ENCODE peak calls at places on chromosomes 16 and 17, in nine cellular contexts. One of them, this sample, is unnamed.

GRCh38 chr16:47136101-47136820 is 7.5 kb downstream of the NETO2 start:
- DNase-seq in NCI-H2081 treated with DMSO at 0.1 percent for 48 hours: no peak
- DNase-seq in COR-L47: no peak
- DNase-seq in pons: no peak
- DNase-seq in NCI-H1436: no peak
- DNase-seq in non-pigmented ciliary epithelial cell: no peak
- DNase-seq in stimulated activated CD4-positive, alpha-beta T cell treated with anti-CD3 and anti-CD28 coated beads, Interleukin-4, amount 100 ng/mL, for 4 hours: no peak
- DNase-seq in Right ventricle myocardium superior: no peak
- DNase-seq in RWPE1: peak
- DNase-seq in this sample: no peak

GRCh38 chr17:80198144-80198661 is 21.9 kb downstream of the SGSH start:
- DNase-seq in RWPE1: no peak
- DNase-seq in COR-L47: no peak
- DNase-seq in NCI-H2081 treated with DMSO at 0.1 percent for 48 hours: no peak
- DNase-seq in Right ventricle myocardium superior: no peak
- DNase-seq in NCI-H1436: no peak
- DNase-seq in non-pigmented ciliary epithelial cell: no peak
- DNase-seq in pons: no peak
- DNase-seq in stimulated activated CD4-positive, alpha-beta T cell treated with anti-CD3 and anti-CD28 coated beads, Interleukin-4, amount 100 ng/mL, for 4 hours: no peak
- DNase-seq in this sample: peak

GRCh38 chr16:26554030-26554429 is 512.7 kb upstream of the C16orf82 start:
- DNase-seq in NCI-H1436: no peak
- DNase-seq in pons: no peak
- DNase-seq in RWPE1: no peak
- DNase-seq in COR-L47: no peak
- DNase-seq in Right ventricle myocardium superior: no peak
- DNase-seq in NCI-H2081 treated with DMSO at 0.1 percent for 48 hours: no peak
- DNase-seq in non-pigmented ciliary epithelial cell: no peak
- DNase-seq in stimulated activated CD4-positive, alpha-beta T cell treated with anti-CD3 and anti-CD28 coated beads, Interleukin-4, amount 100 ng/mL, for 4 hours: no peak
- DNase-seq in this sample: no peak

GRCh38 chr17:45896803-45897693 is 2.7 kb downstream of the MAPT start:
- DNase-seq in Right ventricle myocardium superior: no peak
- DNase-seq in COR-L47: peak
- DNase-seq in NCI-H1436: peak
- DNase-seq in RWPE1: no peak
- DNase-seq in non-pigmented ciliary epithelial cell: no peak
- DNase-seq in NCI-H2081 treated with DMSO at 0.1 percent for 48 hours: no peak
- DNase-seq in pons: no peak
- DNase-seq in stimulated activated CD4-positive, alpha-beta T cell treated with anti-CD3 and anti-CD28 coated beads, Interleukin-4, amount 100 ng/mL, for 4 hours: no peak
- DNase-seq in this sample: no peak

GRCh38 chr17:32302037-32302436 is 36.4 kb downstream of the RHBDL3 start:
- DNase-seq in non-pigmented ciliary epithelial cell: no peak
- DNase-seq in NCI-H2081 treated with DMSO at 0.1 percent for 48 hours: no peak
- DNase-seq in RWPE1: no peak
- DNase-seq in stimulated activated CD4-positive, alpha-beta T cell treated with anti-CD3 and anti-CD28 coated beads, Interleukin-4, amount 100 ng/mL, for 4 hours: no peak
- DNase-seq in COR-L47: peak
- DNase-seq in NCI-H1436: no peak
- DNase-seq in pons: no peak
- DNase-seq in Right ventricle myocardium superior: no peak
- DNase-seq in this sample: no peak

GRCh38 chr17:17358866-17359265 is 55.7 kb downstream of the NT5M start:
- DNase-seq in NCI-H1436: no peak
- DNase-seq in pons: no peak
- DNase-seq in COR-L47: no peak
- DNase-seq in non-pigmented ciliary epithelial cell: no peak
- DNase-seq in NCI-H2081 treated with DMSO at 0.1 percent for 48 hours: no peak
- DNase-seq in stimulated activated CD4-positive, alpha-beta T cell treated with anti-CD3 and anti-CD28 coated beads, Interleukin-4, amount 100 ng/mL, for 4 hours: no peak
- DNase-seq in RWPE1: no peak
- DNase-seq in Right ventricle myocardium superior: no peak
- DNase-seq in this sample: peak

GRCh38 chr17:57145347-57145746 is 60.3 kb downstream of the AKAP1 start:
- DNase-seq in Right ventricle myocardium superior: no peak
- DNase-seq in stimulated activated CD4-positive, alpha-beta T cell treated with anti-CD3 and anti-CD28 coated beads, Interleukin-4, amount 100 ng/mL, for 4 hours: no peak
- DNase-seq in RWPE1: no peak
- DNase-seq in COR-L47: no peak
- DNase-seq in non-pigmented ciliary epithelial cell: no peak
- DNase-seq in NCI-H2081 treated with DMSO at 0.1 percent for 48 hours: no peak
- DNase-seq in NCI-H1436: no peak
- DNase-seq in pons: no peak
- DNase-seq in this sample: no peak

GRCh38 chr17:17975441-17975840 is 2.8 kb downstream of the DRC3 start:
- DNase-seq in RWPE1: no peak
- DNase-seq in non-pigmented ciliary epithelial cell: no peak
- DNase-seq in stimulated activated CD4-positive, alpha-beta T cell treated with anti-CD3 and anti-CD28 coated beads, Interleukin-4, amount 100 ng/mL, for 4 hours: no peak
- DNase-seq in NCI-H1436: no peak
- DNase-seq in pons: no peak
- DNase-seq in COR-L47: no peak
- DNase-seq in Right ventricle myocardium superior: no peak
- DNase-seq in NCI-H2081 treated with DMSO at 0.1 percent for 48 hours: no peak
- DNase-seq in this sample: no peak

GRCh38 chr17:61739002-61739401 is 124.3 kb downstream of the BRIP1 start:
- DNase-seq in Right ventricle myocardium superior: no peak
- DNase-seq in NCI-H1436: no peak
- DNase-seq in RWPE1: no peak
- DNase-seq in non-pigmented ciliary epithelial cell: no peak
- DNase-seq in stimulated activated CD4-positive, alpha-beta T cell treated with anti-CD3 and anti-CD28 coated beads, Interleukin-4, amount 100 ng/mL, for 4 hours: no peak
- DNase-seq in NCI-H2081 treated with DMSO at 0.1 percent for 48 hours: no peak
- DNase-seq in pons: no peak
- DNase-seq in COR-L47: no peak
- DNase-seq in this sample: no peak

GRCh38 chr16:46691720-46692119 is 2.3 kb downstream of the ORC6 start:
- DNase-seq in COR-L47: no peak
- DNase-seq in Right ventricle myocardium superior: no peak
- DNase-seq in stimulated activated CD4-positive, alpha-beta T cell treated with anti-CD3 and anti-CD28 coated beads, Interleukin-4, amount 100 ng/mL, for 4 hours: no peak
- DNase-seq in NCI-H2081 treated with DMSO at 0.1 percent for 48 hours: no peak
- DNase-seq in non-pigmented ciliary epithelial cell: no peak
- DNase-seq in pons: no peak
- DNase-seq in NCI-H1436: no peak
- DNase-seq in RWPE1: no peak
- DNase-seq in this sample: no peak

GRCh38 chr17:80380068-80381061 is 34.6 kb upstream of the ENDOV start:
- DNase-seq in pons: no peak
- DNase-seq in RWPE1: no peak
- DNase-seq in COR-L47: no peak
- DNase-seq in non-pigmented ciliary epithelial cell: no peak
- DNase-seq in NCI-H2081 treated with DMSO at 0.1 percent for 48 hours: no peak
- DNase-seq in NCI-H1436: no peak
- DNase-seq in stimulated activated CD4-positive, alpha-beta T cell treated with anti-CD3 and anti-CD28 coated beads, Interleukin-4, amount 100 ng/mL, for 4 hours: no peak
- DNase-seq in Right ventricle myocardium superior: no peak
- DNase-seq in this sample: no peak

GRCh38 chr17:63550816-63551639 is 751 bp downstream of the DCAF7 start:
- DNase-seq in COR-L47: peak
- DNase-seq in Right ventricle myocardium superior: no peak
- DNase-seq in NCI-H1436: peak
- DNase-seq in NCI-H2081 treated with DMSO at 0.1 percent for 48 hours: no peak
- DNase-seq in pons: peak
- DNase-seq in stimulated activated CD4-positive, alpha-beta T cell treated with anti-CD3 and anti-CD28 coated beads, Interleukin-4, amount 100 ng/mL, for 4 hours: no peak
- DNase-seq in RWPE1: peak
- DNase-seq in non-pigmented ciliary epithelial cell: no peak
- DNase-seq in this sample: peak

GRCh38 chr17:1736348-1737281 is 6.1 kb upstream of the SERPINF2 start:
- DNase-seq in NCI-H2081 treated with DMSO at 0.1 percent for 48 hours: no peak
- DNase-seq in pons: no peak
- DNase-seq in stimulated activated CD4-positive, alpha-beta T cell treated with anti-CD3 and anti-CD28 coated beads, Interleukin-4, amount 100 ng/mL, for 4 hours: peak
- DNase-seq in non-pigmented ciliary epithelial cell: no peak
- DNase-seq in RWPE1: peak
- DNase-seq in NCI-H1436: no peak
- DNase-seq in Right ventricle myocardium superior: peak
- DNase-seq in COR-L47: no peak
- DNase-seq in this sample: peak

GRCh38 chr17:79850571-79851460 is 11.6 kb upstream of the CBX4 start:
- DNase-seq in Right ventricle myocardium superior: peak
- DNase-seq in COR-L47: no peak
- DNase-seq in stimulated activated CD4-positive, alpha-beta T cell treated with anti-CD3 and anti-CD28 coated beads, Interleukin-4, amount 100 ng/mL, for 4 hours: peak
- DNase-seq in pons: no peak
- DNase-seq in RWPE1: peak
- DNase-seq in NCI-H2081 treated with DMSO at 0.1 percent for 48 hours: no peak
- DNase-seq in non-pigmented ciliary epithelial cell: no peak
- DNase-seq in NCI-H1436: no peak
- DNase-seq in this sample: peak

GRCh38 chr16:8877894-8878522 is 4.1 kb upstream of the LITAFD start:
- DNase-seq in Right ventricle myocardium superior: no peak
- DNase-seq in NCI-H2081 treated with DMSO at 0.1 percent for 48 hours: no peak
- DNase-seq in NCI-H1436: no peak
- DNase-seq in COR-L47: no peak
- DNase-seq in RWPE1: peak
- DNase-seq in stimulated activated CD4-positive, alpha-beta T cell treated with anti-CD3 and anti-CD28 coated beads, Interleukin-4, amount 100 ng/mL, for 4 hours: no peak
- DNase-seq in pons: no peak
- DNase-seq in non-pigmented ciliary epithelial cell: no peak
- DNase-seq in this sample: no peak

GRCh38 chr16:57028086-57028485 is 38.7 kb downstream of the NLRC5 start:
- DNase-seq in RWPE1: no peak
- DNase-seq in Right ventricle myocardium superior: no peak
- DNase-seq in stimulated activated CD4-positive, alpha-beta T cell treated with anti-CD3 and anti-CD28 coated beads, Interleukin-4, amount 100 ng/mL, for 4 hours: no peak
- DNase-seq in NCI-H2081 treated with DMSO at 0.1 percent for 48 hours: no peak
- DNase-seq in non-pigmented ciliary epithelial cell: no peak
- DNase-seq in pons: no peak
- DNase-seq in COR-L47: no peak
- DNase-seq in NCI-H1436: no peak
- DNase-seq in this sample: no peak

GRCh38 chr16:79691001-79691400 is 90.5 kb upstream of the MAF start:
- DNase-seq in pons: no peak
- DNase-seq in COR-L47: no peak
- DNase-seq in RWPE1: no peak
- DNase-seq in NCI-H2081 treated with DMSO at 0.1 percent for 48 hours: no peak
- DNase-seq in stimulated activated CD4-positive, alpha-beta T cell treated with anti-CD3 and anti-CD28 coated beads, Interleukin-4, amount 100 ng/mL, for 4 hours: no peak
- DNase-seq in non-pigmented ciliary epithelial cell: no peak
- DNase-seq in Right ventricle myocardium superior: no peak
- DNase-seq in NCI-H1436: no peak
- DNase-seq in this sample: no peak

This sample was measured in myocyte.